ENCODE peak calls at places on chromosomes 1 and 21, in four cellular contexts. Q is Kasumi-1; A is stimulated activated CD8-positive, alpha-beta memory T cell treated with anti-CD3 and anti-CD28 coated beads, Interleukin-2, amount 100 ng/mL, for 48 hours; T is adrenal gland. H is an unnamed sample.

GRCh38 chr1:170001266-170001665 is 73.2 kb downstream of the KIFAP3 start:
- DNase-seq in Q (no peak), A (no peak), T (no peak), H (no peak)

GRCh38 chr1:155177192-155177917 is 3.7 kb downstream of the TRIM46 start:
- DNase-seq in Q (no peak), A (no peak), T (no peak), H (no peak)

GRCh38 chr1:20486457-20487235 is 636 bp upstream of the CAMK2N1 start:
- DNase-seq in Q (no peak), A (no peak), T (peak; percentile 90), H (no peak)

GRCh38 chr1:29279406-29279805 is 43.1 kb downstream of the PTPRU start:
- DNase-seq in Q (no peak), A (no peak), T (no peak), H (no peak)

GRCh38 chr1:47658161-47658920 is 220.5 kb downstream of the FOXD2 start:
- DNase-seq in Q (no peak), A (no peak), T (no peak), H (no peak)

GRCh38 chr1:240854367-240854766 is 242.4 kb upstream of the GREM2 start:
- DNase-seq in Q (no peak), A (no peak), T (no peak), H (no peak)

GRCh38 chr1:22753396-22754083 is 42.9 kb downstream of the EPHB2 start:
- DNase-seq in Q (no peak), A (no peak), T (no peak), H (no peak)

GRCh38 chr1:172241540-172241939 is 178.9 kb upstream of the C1orf105 start:
- DNase-seq in Q (no peak), A (no peak), T (no peak), H (no peak)

GRCh38 chr1:63912643-63913042 is 138.8 kb downstream of the ROR1 start:
- DNase-seq in Q (no peak), A (no peak), T (no peak), H (no peak)

GRCh38 chr1:201925961-201926585 is 20.3 kb downstream of the LMOD1 start:
- DNase-seq in Q (no peak), A (no peak), T (no peak), H (no peak)

GRCh38 chr1:184982002-184982954 is 8.0 kb upstream of the NIBAN1 start:
- DNase-seq in Q (peak; percentile 87), A (peak; percentile 56), T (peak; percentile 81), H (peak; percentile 44)

GRCh38 chr1:57963545-57963944 is 539.7 kb upstream of the DAB1 start:
- DNase-seq in Q (no peak), A (no peak), T (no peak), H (no peak)

GRCh38 chr1:175099916-175100315 is 32.3 kb downstream of the TNN start:
- DNase-seq in Q (no peak), A (no peak), T (no peak), H (no peak)

GRCh38 chr21:42779431-42779861 is 99.9 kb downstream of the WDR4 start:
- DNase-seq in Q (no peak), A (no peak), T (no peak), H (no peak)